ENCODE peak calls at places on chromosomes 13 and 19, in nine cellular contexts. One of them, this sample, is unnamed.

GRCh38 chr13:36673838-36674326 is at the start of gene SERTM1:
- DNase-seq in gastrocnemius medialis: no peak
- DNase-seq in GM12865: no peak
- DNase-seq in hepatocyte: peak
- DNase-seq in heart left ventricle: peak
- DNase-seq in colonic mucosa: no peak
- DNase-seq in fibroblast of lung: no peak
- DNase-seq in cardiac muscle cell: peak
- DNase-seq in Calu3: no peak
- DNase-seq in this sample: peak

GRCh38 chr13:90918551-90918950 is 428.9 kb upstream of the MIR17HG start:
- DNase-seq in gastrocnemius medialis: no peak
- DNase-seq in GM12865: no peak
- DNase-seq in hepatocyte: peak
- DNase-seq in heart left ventricle: no peak
- DNase-seq in colonic mucosa: no peak
- DNase-seq in fibroblast of lung: peak
- DNase-seq in cardiac muscle cell: no peak
- DNase-seq in Calu3: no peak
- DNase-seq in this sample: peak

GRCh38 chr19:47089767-47090350 is 23.7 kb downstream of the ZC3H4 start:
- DNase-seq in gastrocnemius medialis: no peak
- DNase-seq in GM12865: no peak
- DNase-seq in hepatocyte: no peak
- DNase-seq in heart left ventricle: peak
- DNase-seq in colonic mucosa: no peak
- DNase-seq in fibroblast of lung: no peak
- DNase-seq in cardiac muscle cell: no peak
- DNase-seq in Calu3: no peak
- DNase-seq in this sample: no peak

GRCh38 chr13:35848316-35848715 is 282.9 kb downstream of the DCLK1 start:
- DNase-seq in gastrocnemius medialis: no peak
- DNase-seq in GM12865: no peak
- DNase-seq in hepatocyte: peak
- DNase-seq in heart left ventricle: no peak
- DNase-seq in colonic mucosa: no peak
- DNase-seq in fibroblast of lung: no peak
- DNase-seq in cardiac muscle cell: no peak
- DNase-seq in Calu3: no peak
- DNase-seq in this sample: no peak

GRCh38 chr13:75319244-75319643 is 162.7 kb downstream of the TBC1D4 start:
- DNase-seq in gastrocnemius medialis: peak
- DNase-seq in GM12865: no peak
- DNase-seq in hepatocyte: no peak
- DNase-seq in heart left ventricle: no peak
- DNase-seq in colonic mucosa: no peak
- DNase-seq in fibroblast of lung: no peak
- DNase-seq in cardiac muscle cell: no peak
- DNase-seq in Calu3: no peak
- DNase-seq in this sample: no peak

GRCh38 chr13:43100667-43101066 is 77.3 kb downstream of the DNAJC15 start:
- DNase-seq in gastrocnemius medialis: no peak
- DNase-seq in GM12865: peak
- DNase-seq in hepatocyte: no peak
- DNase-seq in heart left ventricle: no peak
- DNase-seq in colonic mucosa: no peak
- DNase-seq in fibroblast of lung: no peak
- DNase-seq in cardiac muscle cell: no peak
- DNase-seq in Calu3: no peak
- DNase-seq in this sample: no peak

GRCh38 chr19:3336680-3337523 is 29.5 kb upstream of the NFIC start:
- DNase-seq in gastrocnemius medialis: peak
- DNase-seq in GM12865: no peak
- DNase-seq in hepatocyte: peak
- DNase-seq in heart left ventricle: peak
- DNase-seq in colonic mucosa: peak
- DNase-seq in fibroblast of lung: peak
- DNase-seq in cardiac muscle cell: no peak
- DNase-seq in Calu3: no peak
- DNase-seq in this sample: no peak

GRCh38 chr19:3849092-3849491 is 19.7 kb downstream of the ZFR2 start:
- DNase-seq in gastrocnemius medialis: no peak
- DNase-seq in GM12865: peak
- DNase-seq in hepatocyte: peak
- DNase-seq in heart left ventricle: no peak
- DNase-seq in colonic mucosa: no peak
- DNase-seq in fibroblast of lung: no peak
- DNase-seq in cardiac muscle cell: peak
- DNase-seq in Calu3: peak
- DNase-seq in this sample: peak

GRCh38 chr13:26255717-26256277 is 1.9 kb downstream of the CDK8 start:
- DNase-seq in gastrocnemius medialis: no peak
- DNase-seq in GM12865: peak
- DNase-seq in hepatocyte: peak
- DNase-seq in heart left ventricle: no peak
- DNase-seq in colonic mucosa: no peak
- DNase-seq in fibroblast of lung: peak
- DNase-seq in cardiac muscle cell: peak
- DNase-seq in Calu3: no peak
- DNase-seq in this sample: peak

GRCh38 chr13:113783966-113784644 is 25.1 kb downstream of the TMEM255B start:
- DNase-seq in gastrocnemius medialis: no peak
- DNase-seq in GM12865: no peak
- DNase-seq in hepatocyte: no peak
- DNase-seq in heart left ventricle: no peak
- DNase-seq in colonic mucosa: no peak
- DNase-seq in fibroblast of lung: no peak
- DNase-seq in cardiac muscle cell: no peak
- DNase-seq in Calu3: no peak
- DNase-seq in this sample: no peak

GRCh38 chr19:49149652-49150105 is 5.5 kb downstream of the HRC start:
- DNase-seq in gastrocnemius medialis: peak
- DNase-seq in GM12865: no peak
- DNase-seq in hepatocyte: peak
- DNase-seq in heart left ventricle: peak
- DNase-seq in colonic mucosa: peak
- DNase-seq in fibroblast of lung: peak
- DNase-seq in cardiac muscle cell: peak
- DNase-seq in Calu3: peak
- DNase-seq in this sample: peak

GRCh38 chr13:100209857-100210580 is 121.1 kb downstream of the PCCA start:
- DNase-seq in gastrocnemius medialis: no peak
- DNase-seq in GM12865: no peak
- DNase-seq in hepatocyte: no peak
- DNase-seq in heart left ventricle: no peak
- DNase-seq in colonic mucosa: no peak
- DNase-seq in fibroblast of lung: peak
- DNase-seq in cardiac muscle cell: no peak
- DNase-seq in Calu3: no peak
- DNase-seq in this sample: no peak

GRCh38 chr13:86725105-86725504 is 925.9 kb upstream of the SLITRK6 start:
- DNase-seq in gastrocnemius medialis: no peak
- DNase-seq in GM12865: no peak
- DNase-seq in hepatocyte: no peak
- DNase-seq in heart left ventricle: no peak
- DNase-seq in colonic mucosa: no peak
- DNase-seq in fibroblast of lung: peak
- DNase-seq in cardiac muscle cell: no peak
- DNase-seq in Calu3: no peak
- DNase-seq in this sample: peak

GRCh38 chr13:96540656-96541055 is 450.7 kb downstream of the HS6ST3 start:
- DNase-seq in gastrocnemius medialis: no peak
- DNase-seq in GM12865: no peak
- DNase-seq in hepatocyte: no peak
- DNase-seq in heart left ventricle: no peak
- DNase-seq in colonic mucosa: no peak
- DNase-seq in fibroblast of lung: no peak
- DNase-seq in cardiac muscle cell: peak
- DNase-seq in Calu3: no peak
- DNase-seq in this sample: no peak

GRCh38 chr13:74145249-74145970 is 11.2 kb upstream of the KLF12 start:
- DNase-seq in gastrocnemius medialis: no peak
- DNase-seq in GM12865: no peak
- DNase-seq in hepatocyte: peak
- DNase-seq in heart left ventricle: no peak
- DNase-seq in colonic mucosa: no peak
- DNase-seq in fibroblast of lung: peak
- DNase-seq in cardiac muscle cell: no peak
- DNase-seq in Calu3: no peak
- DNase-seq in this sample: no peak

GRCh38 chr13:82571653-82572052 is 1310.6 kb downstream of the SLITRK1 start:
- DNase-seq in gastrocnemius medialis: no peak
- DNase-seq in GM12865: no peak
- DNase-seq in hepatocyte: no peak
- DNase-seq in heart left ventricle: no peak
- DNase-seq in colonic mucosa: no peak
- DNase-seq in fibroblast of lung: no peak
- DNase-seq in cardiac muscle cell: no peak
- DNase-seq in Calu3: no peak
- DNase-seq in this sample: no peak

GRCh38 chr19:49749771-49750170 is 13.3 kb downstream of the TSKS start:
- DNase-seq in gastrocnemius medialis: no peak
- DNase-seq in GM12865: no peak
- DNase-seq in hepatocyte: no peak
- DNase-seq in heart left ventricle: no peak
- DNase-seq in colonic mucosa: no peak
- DNase-seq in fibroblast of lung: peak
- DNase-seq in cardiac muscle cell: no peak
- DNase-seq in Calu3: no peak
- DNase-seq in this sample: no peak

GRCh38 chr13:102591988-102592781 is 4.6 kb upstream of the TPP2 start:
- DNase-seq in gastrocnemius medialis: peak
- DNase-seq in GM12865: peak
- DNase-seq in hepatocyte: peak
- DNase-seq in heart left ventricle: peak
- DNase-seq in colonic mucosa: peak
- DNase-seq in fibroblast of lung: peak
- DNase-seq in cardiac muscle cell: peak
- DNase-seq in Calu3: peak
- DNase-seq in this sample: peak

GRCh38 chr13:114082849-114083645 is 49.4 kb downstream of the RASA3 start:
- DNase-seq in gastrocnemius medialis: no peak
- DNase-seq in GM12865: no peak
- DNase-seq in hepatocyte: no peak
- DNase-seq in heart left ventricle: no peak
- DNase-seq in colonic mucosa: no peak
- DNase-seq in fibroblast of lung: no peak
- DNase-seq in cardiac muscle cell: no peak
- DNase-seq in Calu3: no peak
- DNase-seq in this sample: no peak

GRCh38 chr19:4652075-4652474 is 12.8 kb downstream of the TNFAIP8L1 start:
- DNase-seq in gastrocnemius medialis: no peak
- DNase-seq in GM12865: no peak
- DNase-seq in hepatocyte: no peak
- DNase-seq in heart left ventricle: no peak
- DNase-seq in colonic mucosa: no peak
- DNase-seq in fibroblast of lung: no peak
- DNase-seq in cardiac muscle cell: no peak
- DNase-seq in Calu3: no peak
- DNase-seq in this sample: no peak

GRCh38 chr19:16435238-16435911 is 36.4 kb downstream of the EPS15L1 start:
- DNase-seq in gastrocnemius medialis: no peak
- DNase-seq in GM12865: no peak
- DNase-seq in hepatocyte: no peak
- DNase-seq in heart left ventricle: no peak
- DNase-seq in colonic mucosa: peak
- DNase-seq in fibroblast of lung: peak
- DNase-seq in cardiac muscle cell: peak
- DNase-seq in Calu3: no peak
- DNase-seq in this sample: no peak

GRCh38 chr13:29077051-29077813 is 257.1 kb downstream of the MTUS2 start:
- DNase-seq in gastrocnemius medialis: no peak
- DNase-seq in GM12865: no peak
- DNase-seq in hepatocyte: no peak
- DNase-seq in heart left ventricle: no peak
- DNase-seq in colonic mucosa: no peak
- DNase-seq in fibroblast of lung: no peak
- DNase-seq in cardiac muscle cell: peak
- DNase-seq in Calu3: no peak
- DNase-seq in this sample: no peak

GRCh38 chr13:29081697-29082440 is 261.7 kb downstream of the MTUS2 start:
- DNase-seq in gastrocnemius medialis: no peak
- DNase-seq in GM12865: peak
- DNase-seq in hepatocyte: no peak
- DNase-seq in heart left ventricle: no peak
- DNase-seq in colonic mucosa: no peak
- DNase-seq in fibroblast of lung: no peak
- DNase-seq in cardiac muscle cell: no peak
- DNase-seq in Calu3: no peak
- DNase-seq in this sample: no peak

GRCh38 chr13:29081036-29081435 is 260.9 kb downstream of the MTUS2 start:
- DNase-seq in gastrocnemius medialis: no peak
- DNase-seq in GM12865: peak
- DNase-seq in hepatocyte: no peak
- DNase-seq in heart left ventricle: no peak
- DNase-seq in colonic mucosa: no peak
- DNase-seq in fibroblast of lung: no peak
- DNase-seq in cardiac muscle cell: no peak
- DNase-seq in Calu3: no peak
- DNase-seq in this sample: peak
- TF ChIP-seq CTCF in gastrocnemius medialis: no peak
- TF ChIP-seq CTCF in GM12865: peak
- TF ChIP-seq CTCF in hepatocyte: peak
- TF ChIP-seq CTCF in heart left ventricle: no peak
- TF ChIP-seq CTCF in colonic mucosa: no peak
- TF ChIP-seq CTCF in fibroblast of lung: no peak
- TF ChIP-seq CTCF in cardiac muscle cell: no peak
- TF ChIP-seq CTCF in Calu3: no peak
- TF ChIP-seq CTCF in this sample: no peak

GRCh38 chr19:35126624-35126959 is 8.3 kb downstream of the LGI4 start:
- DNase-seq in gastrocnemius medialis: no peak
- DNase-seq in GM12865: no peak
- DNase-seq in hepatocyte: no peak
- DNase-seq in heart left ventricle: no peak
- DNase-seq in colonic mucosa: no peak
- DNase-seq in fibroblast of lung: no peak
- DNase-seq in cardiac muscle cell: no peak
- DNase-seq in Calu3: no peak
- DNase-seq in this sample: no peak
- TF ChIP-seq CTCF in gastrocnemius medialis: no peak
- TF ChIP-seq CTCF in GM12865: no peak
- TF ChIP-seq CTCF in hepatocyte: no peak
- TF ChIP-seq CTCF in heart left ventricle: no peak
- TF ChIP-seq CTCF in colonic mucosa: no peak
- TF ChIP-seq CTCF in fibroblast of lung: no peak
- TF ChIP-seq CTCF in cardiac muscle cell: no peak
- TF ChIP-seq CTCF in Calu3: no peak
- TF ChIP-seq CTCF in this sample: no peak

GRCh38 chr19:10471909-10472308 is 31.2 kb downstream of the KEAP1 start:
- DNase-seq in gastrocnemius medialis: no peak
- DNase-seq in GM12865: peak
- DNase-seq in hepatocyte: peak
- DNase-seq in heart left ventricle: no peak
- DNase-seq in colonic mucosa: no peak
- DNase-seq in fibroblast of lung: peak
- DNase-seq in cardiac muscle cell: peak
- DNase-seq in Calu3: no peak
- DNase-seq in this sample: peak
- TF ChIP-seq CTCF in gastrocnemius medialis: peak
- TF ChIP-seq CTCF in GM12865: peak
- TF ChIP-seq CTCF in hepatocyte: peak
- TF ChIP-seq CTCF in heart left ventricle: peak
- TF ChIP-seq CTCF in colonic mucosa: peak
- TF ChIP-seq CTCF in fibroblast of lung: peak
- TF ChIP-seq CTCF in cardiac muscle cell: peak
- TF ChIP-seq CTCF in Calu3: peak
- TF ChIP-seq CTCF in this sample: peak

GRCh38 chr13:28819046-28819747 is 942 bp upstream of the MTUS2 start:
- DNase-seq in gastrocnemius medialis: no peak
- DNase-seq in GM12865: no peak
- DNase-seq in hepatocyte: peak
- DNase-seq in heart left ventricle: no peak
- DNase-seq in colonic mucosa: no peak
- DNase-seq in fibroblast of lung: peak
- DNase-seq in cardiac muscle cell: peak
- DNase-seq in Calu3: peak
- DNase-seq in this sample: peak
- TF ChIP-seq CTCF in gastrocnemius medialis: no peak
- TF ChIP-seq CTCF in GM12865: no peak
- TF ChIP-seq CTCF in hepatocyte: peak
- TF ChIP-seq CTCF in heart left ventricle: no peak
- TF ChIP-seq CTCF in colonic mucosa: no peak
- TF ChIP-seq CTCF in fibroblast of lung: no peak
- TF ChIP-seq CTCF in cardiac muscle cell: no peak
- TF ChIP-seq CTCF in Calu3: no peak
- TF ChIP-seq CTCF in this sample: no peak